ENCODE peak calls at places on chromosomes 13 and 19, in seven cellular contexts. M is BE2C; R is effector memory CD4-positive, alpha-beta T cell; Q is endodermal cell; F is uterus; E is trophoblast cell; U is mesendoderm. J is an unnamed sample.

GRCh38 chr19:47682939-47683338 is 30.3 kb upstream of the EHD2 start:
- DNase-seq in F (no peak), U (peak; percentile 93), E (no peak), Q (no peak), R (no peak), M (no peak), J (no peak)

GRCh38 chr13:46386996-46387851 is at the start of gene RUBCNL:
- DNase-seq in F (peak; percentile 16), R (no peak), E (peak; percentile 33), M (peak; percentile 19), Q (peak; percentile 85), U (peak; percentile 82), J (peak; percentile 63)

GRCh38 chr19:8697671-8698432 is 743 bp downstream of the ACTL9 start:
- DNase-seq in R (no peak), M (no peak), F (no peak), Q (peak; percentile 87), E (no peak), U (peak; percentile 37), J (no peak)

GRCh38 chr19:1501200-1501595 is 10.2 kb downstream of the REEP6 start:
- DNase-seq in E (no peak), F (no peak), Q (no peak), U (no peak), M (no peak), R (no peak), J (no peak)

GRCh38 chr13:103935117-103935516 is 868.9 kb upstream of the SLC10A2 start:
- DNase-seq in F (no peak), U (peak; percentile 20), E (no peak), M (no peak), R (no peak), Q (no peak), J (no peak)

GRCh38 chr19:45768644-45769053 is 403 bp downstream of the SIX5 start:
- DNase-seq in F (no peak), Q (peak; percentile 81), M (no peak), U (peak; percentile 60), R (peak; percentile 27), E (peak; percentile 28), J (peak; percentile 62)

GRCh38 chr13:40582531-40582930 is 83.9 kb downstream of the FOXO1 start:
- DNase-seq in Q (no peak), F (no peak), E (no peak), U (no peak), M (no peak), R (no peak), J (no peak)

GRCh38 chr19:38538793-38539528 is 78.8 kb downstream of the MAP4K1 start:
- DNase-seq in U (no peak), M (no peak), Q (no peak), E (no peak), F (no peak), R (no peak), J (peak; percentile 57)

GRCh38 chr19:5851302-5851701 is at the start of gene FUT3:
- DNase-seq in M (no peak), R (no peak), E (no peak), F (no peak), Q (no peak), U (no peak), J (no peak)

GRCh38 chr19:4639531-4640246 is 373 bp downstream of the TNFAIP8L1 start:
- DNase-seq in Q (no peak), U (no peak), E (no peak), R (no peak), F (peak; percentile 53), M (peak; percentile 47), J (peak; percentile 33)

GRCh38 chr19:11260996-11261395 is 1.3 kb downstream of the DOCK6 start:
- DNase-seq in E (no peak), Q (no peak), R (no peak), U (no peak), M (no peak), F (no peak), J (no peak)

GRCh38 chr19:10981496-10981895 is 20.7 kb downstream of the SMARCA4 start:
- DNase-seq in M (no peak), F (no peak), Q (no peak), R (no peak), U (peak; percentile 66), E (no peak), J (no peak)

GRCh38 chr19:31285744-31286143 is 63.5 kb downstream of the TSHZ3 start:
- DNase-seq in F (no peak), Q (no peak), U (no peak), E (no peak), R (no peak), M (no peak), J (no peak)

GRCh38 chr13:44884076-44884729 is 105.1 kb downstream of the NUFIP1 start:
- DNase-seq in F (no peak), U (no peak), E (no peak), M (no peak), Q (no peak), R (no peak), J (no peak)

GRCh38 chr13:29507356-29507755 is 88.1 kb downstream of the SLC7A1 start:
- DNase-seq in M (peak; percentile 63), Q (no peak), U (no peak), R (no peak), F (peak; percentile 37), E (no peak), J (no peak)

GRCh38 chr13:72677431-72677830 is 50.0 kb downstream of the MZT1 start:
- DNase-seq in E (no peak), Q (no peak), F (no peak), U (no peak), R (no peak), M (no peak), J (no peak)

GRCh38 chr19:5035817-5036732 is 67.2 kb downstream of the KDM4B start:
- DNase-seq in Q (no peak), U (no peak), R (no peak), E (no peak), M (no peak), F (no peak), J (no peak)

GRCh38 chr13:33191425-33192221 is 93.9 kb downstream of the STARD13 start:
- DNase-seq in U (no peak), Q (no peak), M (peak; percentile 70), E (no peak), R (no peak), F (no peak), J (no peak)

GRCh38 chr19:38544569-38545315 is 73.0 kb downstream of the MAP4K1 start:
- DNase-seq in E (no peak), M (no peak), R (no peak), F (no peak), Q (no peak), U (peak; percentile 83), J (no peak)

GRCh38 chr19:46975918-46976782 is 43.5 kb upstream of the NPAS1 start:
- DNase-seq in F (peak; percentile 93), M (peak; percentile 53), E (peak; percentile 36), Q (peak; percentile 86), R (no peak), U (peak; percentile 97), J (no peak)

GRCh38 chr13:29923554-29924481 is 73.4 kb upstream of the UBL3 start:
- DNase-seq in R (peak; percentile 22), M (peak; percentile 20), F (peak; percentile 82), Q (peak; percentile 93), E (peak; percentile 91), U (peak; percentile 98), J (no peak)

GRCh38 chr19:47641891-47642485 is 33.1 kb downstream of the BICRA start:
- DNase-seq in E (no peak), M (no peak), F (no peak), Q (no peak), U (no peak), R (no peak), J (no peak)

GRCh38 chr13:49652691-49653305 is 24.5 kb downstream of the ARL11 start:
- DNase-seq in R (no peak), M (peak; percentile 57), U (peak; percentile 82), Q (peak; percentile 83), E (peak; percentile 14), F (no peak), J (peak; percentile 65)

GRCh38 chr13:50323440-50324070 is 308.3 kb downstream of the KCNRG start:
- DNase-seq in Q (no peak), U (no peak), F (no peak), R (no peak), M (no peak), E (peak; percentile 65), J (no peak)

GRCh38 chr13:114053026-114053425 is 79.2 kb upstream of the C13orf46 start:
- DNase-seq in R (no peak), F (no peak), Q (no peak), U (no peak), M (no peak), E (no peak), J (no peak)

GRCh38 chr19:14352526-14352925 is 28.7 kb upstream of the ADGRE5 start:
- DNase-seq in F (no peak), R (no peak), M (no peak), Q (no peak), E (no peak), U (no peak), J (no peak)
- H3K4me1 ChIP-seq in F (peaks cover 7% of the 10 kb centered on the region), R (peaks cover 27% of the 10 kb centered on the region), M (no peaks in the 10 kb centered on the region), Q (no peaks in the 10 kb centered on the region), E (no peaks in the 10 kb centered on the region), U (no peaks in the 10 kb centered on the region), J (peaks cover 11% of the 10 kb centered on the region)

GRCh38 chr19:19053508-19054314 is 10.1 kb upstream of the SLC25A42 start:
- DNase-seq in M (peak; percentile 79), Q (peak; percentile 90), R (peak; percentile 56), U (peak; percentile 73), F (peak; percentile 62), E (peak; percentile 62), J (peak; percentile 75)
- H3K36me3 ChIP-seq in M (peaks cover 85% of the 10 kb centered on the region), Q (peaks cover 81% of the 10 kb centered on the region), R (peaks cover 48% of the 10 kb centered on the region), U (peaks cover 15% of the 10 kb centered on the region), F (no peaks in the 10 kb centered on the region), E (peaks cover 63% of the 10 kb centered on the region), J (peaks cover 86% of the 10 kb centered on the region)

GRCh38 chr19:9881720-9882119 is 46.6 kb downstream of the PIN1 start:
- DNase-seq in U (no peak), F (no peak), Q (no peak), E (no peak), M (no peak), R (no peak), J (peak; percentile 72)
- H3K4me1 ChIP-seq in U (no peaks in the 10 kb centered on the region), F (no peaks in the 10 kb centered on the region), Q (no peaks in the 10 kb centered on the region), E (no peaks in the 10 kb centered on the region), M (no peaks in the 10 kb centered on the region), R (no peaks in the 10 kb centered on the region), J (peaks cover 3% of the 10 kb centered on the region)

GRCh38 chr19:58429745-58430144 is 10.2 kb downstream of the ZNF132 start:
- DNase-seq in R (no peak), E (no peak), Q (no peak), F (no peak), U (no peak), M (no peak), J (no peak)

GRCh38 chr19:58428617-58429016 is 11.3 kb downstream of the ZNF132 start:
- DNase-seq in E (no peak), F (no peak), U (no peak), R (no peak), M (no peak), Q (no peak), J (no peak)

GRCh38 chr19:58439576-58440554 is at the start of gene ZNF132:
- DNase-seq in F (peak; percentile 95), E (peak; percentile 98), M (peak; percentile 97), Q (peak; percentile 67), R (peak; percentile 94), U (peak; percentile 100), J (no peak)

DNA sequence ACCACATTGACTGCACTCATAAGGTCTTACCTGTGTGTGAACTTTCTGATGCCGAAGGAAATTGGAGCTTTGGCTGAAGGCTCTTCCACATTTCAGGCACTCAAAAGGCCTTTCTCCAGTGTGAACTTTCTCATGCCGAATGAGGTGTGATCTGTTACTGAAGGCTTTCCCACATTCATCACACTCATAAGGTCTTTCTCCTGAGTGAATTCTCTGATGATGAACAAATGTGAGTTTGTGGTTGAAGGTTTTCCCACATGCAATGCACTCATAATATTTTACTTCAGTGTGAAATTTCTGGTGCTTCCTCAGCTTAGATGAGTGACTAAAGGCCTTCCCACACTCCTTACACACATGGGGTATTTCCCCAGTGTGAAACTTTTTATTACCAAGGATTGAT is 5.7 kb downstream of the ZNF132 start:
- DNase-seq in R (no peak), U (no peak), M (no peak), Q (no peak), E (no peak), F (no peak), J (no peak)
- H3K36me3 ChIP-seq in R (peaks cover 36% of the 10 kb centered on the region), U (peaks cover 11% of the 10 kb centered on the region), M (peaks cover 60% of the 10 kb centered on the region), Q (peaks cover 52% of the 10 kb centered on the region), E (peaks cover 22% of the 10 kb centered on the region), F (no peaks in the 10 kb centered on the region), J (no peaks in the 10 kb centered on the region)